ENCODE peak calls at places on chromosomes 7 and 10, in ten cellular contexts. One of them, this sample, is unnamed.

GRCh38 chr7:64877714-64878610 is 25.1 kb upstream of the ZNF273 start:
- DNase-seq in CD8-positive, alpha-beta memory T cell: no peak
- DNase-seq in sigmoid colon: peak; percentile 54
- DNase-seq in thoracic aorta: no peak
- DNase-seq in neuronal stem cell: no peak
- DNase-seq in colonic mucosa: peak; percentile 7
- DNase-seq in upper lobe of left lung: peak; percentile 45
- DNase-seq in adrenal gland: no peak
- DNase-seq in right atrium auricular region: peak; percentile 23
- DNase-seq in K562: peak; percentile 2
- DNase-seq in this sample: no peak

GRCh38 chr10:693506-693905 is 4.0 kb upstream of the DIP2C start:
- DNase-seq in CD8-positive, alpha-beta memory T cell: no peak
- DNase-seq in sigmoid colon: no peak
- DNase-seq in thoracic aorta: no peak
- DNase-seq in neuronal stem cell: no peak
- DNase-seq in colonic mucosa: no peak
- DNase-seq in upper lobe of left lung: no peak
- DNase-seq in adrenal gland: no peak
- DNase-seq in right atrium auricular region: no peak
- DNase-seq in K562: no peak
- DNase-seq in this sample: no peak

GRCh38 chr7:87391020-87391701 is 45.7 kb downstream of the CROT start:
- DNase-seq in CD8-positive, alpha-beta memory T cell: no peak
- DNase-seq in sigmoid colon: no peak
- DNase-seq in thoracic aorta: no peak
- DNase-seq in neuronal stem cell: no peak
- DNase-seq in colonic mucosa: no peak
- DNase-seq in upper lobe of left lung: no peak
- DNase-seq in adrenal gland: no peak
- DNase-seq in right atrium auricular region: no peak
- DNase-seq in K562: peak; percentile 51
- DNase-seq in this sample: no peak

GRCh38 chr10:86594535-86594934 is 59.8 kb upstream of the OPN4 start:
- DNase-seq in CD8-positive, alpha-beta memory T cell: no peak
- DNase-seq in sigmoid colon: no peak
- DNase-seq in thoracic aorta: no peak
- DNase-seq in neuronal stem cell: no peak
- DNase-seq in colonic mucosa: no peak
- DNase-seq in upper lobe of left lung: no peak
- DNase-seq in adrenal gland: no peak
- DNase-seq in right atrium auricular region: no peak
- DNase-seq in K562: no peak
- DNase-seq in this sample: no peak

GRCh38 chr10:29420744-29421143 is 131.9 kb downstream of the LYZL1 start:
- DNase-seq in CD8-positive, alpha-beta memory T cell: no peak
- DNase-seq in sigmoid colon: no peak
- DNase-seq in thoracic aorta: no peak
- DNase-seq in neuronal stem cell: no peak
- DNase-seq in colonic mucosa: no peak
- DNase-seq in upper lobe of left lung: peak; percentile 9
- DNase-seq in adrenal gland: no peak
- DNase-seq in right atrium auricular region: no peak
- DNase-seq in K562: no peak
- DNase-seq in this sample: no peak

GRCh38 chr10:70337201-70337651 is 45.2 kb downstream of the LRRC20 start:
- DNase-seq in CD8-positive, alpha-beta memory T cell: no peak
- DNase-seq in sigmoid colon: peak; percentile 36
- DNase-seq in thoracic aorta: no peak
- DNase-seq in neuronal stem cell: no peak
- DNase-seq in colonic mucosa: no peak
- DNase-seq in upper lobe of left lung: no peak
- DNase-seq in adrenal gland: no peak
- DNase-seq in right atrium auricular region: no peak
- DNase-seq in K562: no peak
- DNase-seq in this sample: no peak

GRCh38 chr7:48962821-48963505 is 38.6 kb downstream of the CDC14C start:
- DNase-seq in CD8-positive, alpha-beta memory T cell: no peak
- DNase-seq in sigmoid colon: no peak
- DNase-seq in thoracic aorta: no peak
- DNase-seq in neuronal stem cell: no peak
- DNase-seq in colonic mucosa: no peak
- DNase-seq in upper lobe of left lung: no peak
- DNase-seq in adrenal gland: peak; percentile 15
- DNase-seq in right atrium auricular region: no peak
- DNase-seq in K562: no peak
- DNase-seq in this sample: no peak

GRCh38 chr7:128112781-128113221 is 81.6 kb upstream of the LRRC4 start:
- DNase-seq in CD8-positive, alpha-beta memory T cell: peak; percentile 39
- DNase-seq in sigmoid colon: peak; percentile 39
- DNase-seq in thoracic aorta: no peak
- DNase-seq in neuronal stem cell: no peak
- DNase-seq in colonic mucosa: no peak
- DNase-seq in upper lobe of left lung: no peak
- DNase-seq in adrenal gland: no peak
- DNase-seq in right atrium auricular region: no peak
- DNase-seq in K562: no peak
- DNase-seq in this sample: no peak

GRCh38 chr7:94111009-94111408 is 106.9 kb upstream of the BET1 start:
- DNase-seq in CD8-positive, alpha-beta memory T cell: no peak
- DNase-seq in sigmoid colon: no peak
- DNase-seq in thoracic aorta: no peak
- DNase-seq in neuronal stem cell: no peak
- DNase-seq in colonic mucosa: no peak
- DNase-seq in upper lobe of left lung: no peak
- DNase-seq in adrenal gland: no peak
- DNase-seq in right atrium auricular region: no peak
- DNase-seq in K562: no peak
- DNase-seq in this sample: no peak

GRCh38 chr10:96263684-96264083 is 7.7 kb downstream of the BLNK start:
- DNase-seq in CD8-positive, alpha-beta memory T cell: no peak
- DNase-seq in sigmoid colon: no peak
- DNase-seq in thoracic aorta: no peak
- DNase-seq in neuronal stem cell: no peak
- DNase-seq in colonic mucosa: no peak
- DNase-seq in upper lobe of left lung: no peak
- DNase-seq in adrenal gland: no peak
- DNase-seq in right atrium auricular region: no peak
- DNase-seq in K562: no peak
- DNase-seq in this sample: no peak
- H3K4me1 ChIP-seq in CD8-positive, alpha-beta memory T cell: no peaks in the 10 kb centered on the region
- H3K4me1 ChIP-seq in sigmoid colon: no peaks in the 10 kb centered on the region
- H3K4me1 ChIP-seq in thoracic aorta: peaks cover 20% of the 10 kb centered on the region
- H3K4me1 ChIP-seq in neuronal stem cell: no peaks in the 10 kb centered on the region
- H3K4me1 ChIP-seq in colonic mucosa: peaks cover 4% of the 10 kb centered on the region
- H3K4me1 ChIP-seq in upper lobe of left lung: no peaks in the 10 kb centered on the region
- H3K4me1 ChIP-seq in adrenal gland: no peaks in the 10 kb centered on the region
- H3K4me1 ChIP-seq in right atrium auricular region: no peaks in the 10 kb centered on the region
- H3K4me1 ChIP-seq in K562: no peaks in the 10 kb centered on the region
- H3K4me1 ChIP-seq in this sample: no peaks in the 10 kb centered on the region

GRCh38 chr7:135192914-135193536 is 18.3 kb downstream of the WDR91 start:
- DNase-seq in CD8-positive, alpha-beta memory T cell: no peak
- DNase-seq in sigmoid colon: no peak
- DNase-seq in thoracic aorta: no peak
- DNase-seq in neuronal stem cell: no peak
- DNase-seq in colonic mucosa: no peak
- DNase-seq in upper lobe of left lung: no peak
- DNase-seq in adrenal gland: no peak
- DNase-seq in right atrium auricular region: peak; percentile 26
- DNase-seq in K562: no peak
- DNase-seq in this sample: no peak
- H3K27ac ChIP-seq in CD8-positive, alpha-beta memory T cell: no peak overlapping the region
- H3K27ac ChIP-seq in sigmoid colon: no peak overlapping the region
- H3K27ac ChIP-seq in thoracic aorta: no peak overlapping the region
- H3K27ac ChIP-seq in neuronal stem cell: no peak overlapping the region
- H3K27ac ChIP-seq in colonic mucosa: no peak overlapping the region
- H3K27ac ChIP-seq in upper lobe of left lung: no peak overlapping the region
- H3K27ac ChIP-seq in adrenal gland: no peak overlapping the region
- H3K27ac ChIP-seq in right atrium auricular region: no peak overlapping the region
- H3K27ac ChIP-seq in K562: no peak overlapping the region
- H3K27ac ChIP-seq in this sample: no peak overlapping the region

GRCh38 chr7:88759956-88760515 is 536 bp downstream of the ZNF804B start:
- DNase-seq in CD8-positive, alpha-beta memory T cell: no peak
- DNase-seq in sigmoid colon: no peak
- DNase-seq in thoracic aorta: no peak
- DNase-seq in neuronal stem cell: no peak
- DNase-seq in colonic mucosa: no peak
- DNase-seq in upper lobe of left lung: no peak
- DNase-seq in adrenal gland: no peak
- DNase-seq in right atrium auricular region: no peak
- DNase-seq in K562: no peak
- DNase-seq in this sample: no peak
- H3K4me3 ChIP-seq in CD8-positive, alpha-beta memory T cell: no peak overlapping the region
- H3K4me3 ChIP-seq in sigmoid colon: peak overlapping the region; percentile 39
- H3K4me3 ChIP-seq in thoracic aorta: no peak overlapping the region
- H3K4me3 ChIP-seq in neuronal stem cell: peak overlapping the region; percentile 81
- H3K4me3 ChIP-seq in colonic mucosa: no peak overlapping the region
- H3K4me3 ChIP-seq in upper lobe of left lung: no peak overlapping the region
- H3K4me3 ChIP-seq in adrenal gland: no peak overlapping the region
- H3K4me3 ChIP-seq in right atrium auricular region: no peak overlapping the region
- H3K4me3 ChIP-seq in K562: peak overlapping the region; percentile 45
- H3K4me3 ChIP-seq in this sample: no peak overlapping the region

DNA sequence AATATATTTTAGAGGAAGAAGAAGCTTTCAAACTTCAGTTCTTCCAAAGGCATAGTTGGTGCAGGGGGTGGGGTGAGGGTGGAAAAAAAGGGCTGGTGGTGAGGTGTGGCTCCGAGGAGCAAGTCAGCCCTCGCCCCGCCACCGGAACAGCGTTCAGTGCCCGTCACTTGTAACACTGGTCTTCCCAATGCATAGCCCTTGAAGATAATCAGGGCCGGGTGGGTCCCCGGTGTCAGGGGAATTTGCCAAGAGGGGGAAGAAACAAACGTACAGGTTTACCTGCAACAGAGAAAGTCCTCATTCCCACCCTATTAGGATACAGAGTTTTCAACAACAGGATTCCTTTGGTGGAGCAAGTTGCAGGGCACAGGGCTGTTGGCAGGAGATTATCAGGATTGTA is 1.5 kb downstream of the SVOPL start:
- DNase-seq in CD8-positive, alpha-beta memory T cell: no peak
- DNase-seq in sigmoid colon: no peak
- DNase-seq in thoracic aorta: no peak
- DNase-seq in neuronal stem cell: no peak
- DNase-seq in colonic mucosa: no peak
- DNase-seq in upper lobe of left lung: peak; percentile 45
- DNase-seq in adrenal gland: no peak
- DNase-seq in right atrium auricular region: no peak
- DNase-seq in K562: no peak
- DNase-seq in this sample: no peak
- H3K4me1 ChIP-seq in CD8-positive, alpha-beta memory T cell: no peaks in the 10 kb centered on the region
- H3K4me1 ChIP-seq in sigmoid colon: no peaks in the 10 kb centered on the region
- H3K4me1 ChIP-seq in thoracic aorta: no peaks in the 10 kb centered on the region
- H3K4me1 ChIP-seq in neuronal stem cell: no peaks in the 10 kb centered on the region
- H3K4me1 ChIP-seq in colonic mucosa: no peaks in the 10 kb centered on the region
- H3K4me1 ChIP-seq in upper lobe of left lung: no peaks in the 10 kb centered on the region
- H3K4me1 ChIP-seq in adrenal gland: no peaks in the 10 kb centered on the region
- H3K4me1 ChIP-seq in right atrium auricular region: no peaks in the 10 kb centered on the region
- H3K4me1 ChIP-seq in K562: no peaks in the 10 kb centered on the region
- H3K4me1 ChIP-seq in this sample: no peaks in the 10 kb centered on the region

GRCh38 chr7:108203433-108204002 is 73.4 kb upstream of the LAMB4 start:
- DNase-seq in CD8-positive, alpha-beta memory T cell: no peak
- DNase-seq in sigmoid colon: no peak
- DNase-seq in thoracic aorta: no peak
- DNase-seq in neuronal stem cell: no peak
- DNase-seq in colonic mucosa: no peak
- DNase-seq in upper lobe of left lung: no peak
- DNase-seq in adrenal gland: no peak
- DNase-seq in right atrium auricular region: no peak
- DNase-seq in K562: no peak
- DNase-seq in this sample: no peak
- H3K27ac ChIP-seq in CD8-positive, alpha-beta memory T cell: no peak overlapping the region
- H3K27ac ChIP-seq in sigmoid colon: no peak overlapping the region
- H3K27ac ChIP-seq in thoracic aorta: no peak overlapping the region
- H3K27ac ChIP-seq in neuronal stem cell: no peak overlapping the region
- H3K27ac ChIP-seq in colonic mucosa: no peak overlapping the region
- H3K27ac ChIP-seq in upper lobe of left lung: no peak overlapping the region
- H3K27ac ChIP-seq in adrenal gland: no peak overlapping the region
- H3K27ac ChIP-seq in right atrium auricular region: no peak overlapping the region
- H3K27ac ChIP-seq in K562: no peak overlapping the region
- H3K27ac ChIP-seq in this sample: no peak overlapping the region

GRCh38 chr10:62025134-62025794 is 123.8 kb downstream of the ARID5B start:
- DNase-seq in CD8-positive, alpha-beta memory T cell: no peak
- DNase-seq in sigmoid colon: no peak
- DNase-seq in thoracic aorta: no peak
- DNase-seq in neuronal stem cell: no peak
- DNase-seq in colonic mucosa: no peak
- DNase-seq in upper lobe of left lung: no peak
- DNase-seq in adrenal gland: no peak
- DNase-seq in right atrium auricular region: no peak
- DNase-seq in K562: no peak
- DNase-seq in this sample: no peak

GRCh38 chr10:62025901-62026879 is 124.7 kb downstream of the ARID5B start:
- DNase-seq in CD8-positive, alpha-beta memory T cell: no peak
- DNase-seq in sigmoid colon: no peak
- DNase-seq in thoracic aorta: no peak
- DNase-seq in neuronal stem cell: no peak
- DNase-seq in colonic mucosa: no peak
- DNase-seq in upper lobe of left lung: no peak
- DNase-seq in adrenal gland: no peak
- DNase-seq in right atrium auricular region: no peak
- DNase-seq in K562: no peak
- DNase-seq in this sample: no peak

GRCh38 chr10:62029401-62029800 is 127.9 kb downstream of the ARID5B start:
- DNase-seq in CD8-positive, alpha-beta memory T cell: no peak
- DNase-seq in sigmoid colon: no peak
- DNase-seq in thoracic aorta: no peak
- DNase-seq in neuronal stem cell: no peak
- DNase-seq in colonic mucosa: no peak
- DNase-seq in upper lobe of left lung: no peak
- DNase-seq in adrenal gland: no peak
- DNase-seq in right atrium auricular region: no peak
- DNase-seq in K562: no peak
- DNase-seq in this sample: no peak

GRCh38 chr10:62031522-62031921 is 130.0 kb downstream of the ARID5B start:
- DNase-seq in CD8-positive, alpha-beta memory T cell: no peak
- DNase-seq in sigmoid colon: no peak
- DNase-seq in thoracic aorta: no peak
- DNase-seq in neuronal stem cell: no peak
- DNase-seq in colonic mucosa: no peak
- DNase-seq in upper lobe of left lung: no peak
- DNase-seq in adrenal gland: no peak
- DNase-seq in right atrium auricular region: no peak
- DNase-seq in K562: no peak
- DNase-seq in this sample: no peak

DNA sequence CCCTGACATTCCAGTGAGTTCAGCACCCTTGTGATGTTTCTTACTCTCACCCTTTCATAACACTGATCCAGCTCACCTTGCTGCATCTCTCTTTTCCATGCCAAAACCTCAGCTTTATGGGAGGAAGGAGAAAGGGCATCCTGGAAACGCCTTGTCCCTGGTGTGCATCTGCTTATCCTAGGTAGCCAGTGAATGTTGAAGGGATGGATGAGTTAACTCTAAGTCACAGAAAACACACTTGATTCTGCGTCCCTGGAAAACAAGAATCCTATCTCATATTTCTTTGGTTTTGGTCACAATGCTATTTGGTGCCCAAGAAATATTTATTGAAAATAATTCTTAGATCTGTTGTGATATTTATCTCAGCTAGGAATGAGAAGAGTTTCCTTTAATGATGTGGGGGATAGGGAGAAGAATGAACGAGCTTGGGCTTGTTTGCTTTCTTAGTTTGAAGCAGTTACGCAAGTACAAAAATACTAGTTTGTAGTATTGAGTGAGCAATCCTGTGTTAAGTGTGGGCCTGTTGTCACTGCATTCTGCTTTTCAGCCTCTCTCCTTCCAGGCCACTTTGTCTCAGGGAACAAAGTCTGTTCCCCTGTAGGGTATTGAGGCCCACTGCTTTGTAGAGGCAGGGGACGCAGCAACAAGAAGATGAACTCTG is 126.5 kb downstream of the ARID5B start:
- DNase-seq in CD8-positive, alpha-beta memory T cell: no peak
- DNase-seq in sigmoid colon: no peak
- DNase-seq in thoracic aorta: no peak
- DNase-seq in neuronal stem cell: no peak
- DNase-seq in colonic mucosa: no peak
- DNase-seq in upper lobe of left lung: no peak
- DNase-seq in adrenal gland: no peak
- DNase-seq in right atrium auricular region: no peak
- DNase-seq in K562: no peak
- DNase-seq in this sample: no peak
- H3K4me3 ChIP-seq in CD8-positive, alpha-beta memory T cell: no peak overlapping the region
- H3K4me3 ChIP-seq in sigmoid colon: no peak overlapping the region
- H3K4me3 ChIP-seq in thoracic aorta: no peak overlapping the region
- H3K4me3 ChIP-seq in neuronal stem cell: no peak overlapping the region
- H3K4me3 ChIP-seq in colonic mucosa: no peak overlapping the region
- H3K4me3 ChIP-seq in upper lobe of left lung: no peak overlapping the region
- H3K4me3 ChIP-seq in adrenal gland: no peak overlapping the region
- H3K4me3 ChIP-seq in right atrium auricular region: no peak overlapping the region
- H3K4me3 ChIP-seq in K562: no peak overlapping the region
- H3K4me3 ChIP-seq in this sample: no peak overlapping the region

This sample was measured in CD4-positive, CD25-positive, alpha-beta regulatory T cell.